ENCODE peak calls at places on chromosomes 5 and 9, in four cellular contexts. T, S, I and E are unnamed samples.

GRCh38 chr9:93305497-93306020 is 121.6 kb downstream of the WNK2 start:
- DNase-seq in I (no peak), T (no peak), S (no peak), E (no peak)

GRCh38 chr9:126055386-126055785 is 271.2 kb upstream of the MVB12B start:
- DNase-seq in T (no peak), S (peak), I (no peak), E (peak)

GRCh38 chr5:137148128-137148527 is 351.0 kb downstream of the SPOCK1 start:
- DNase-seq in T (no peak), S (no peak), I (no peak), E (no peak)

GRCh38 chr5:14445581-14446290 is 135.9 kb upstream of the OTULINL start:
- DNase-seq in T (no peak), I (no peak), S (no peak), E (no peak)

GRCh38 chr9:89455356-89455824 is 42.5 kb downstream of the SEMA4D start:
- DNase-seq in T (no peak), I (no peak), S (no peak), E (no peak)

GRCh38 chr9:131701789-131702337 is 38.0 kb downstream of the RAPGEF1 start:
- DNase-seq in I (no peak), S (no peak), T (no peak), E (no peak)

GRCh38 chr5:38796000-38796738 is 49.6 kb upstream of the OSMR start:
- DNase-seq in I (no peak), S (peak), T (no peak), E (no peak)

GRCh38 chr9:125990186-125990792 is 243.1 kb downstream of the PBX3 start:
- DNase-seq in S (no peak), T (no peak), I (no peak), E (no peak)

GRCh38 chr5:154179846-154180710 is 10.5 kb upstream of the GALNT10 start:
- DNase-seq in S (peak), T (no peak), I (no peak), E (no peak)

GRCh38 chr9:4590430-4591122 is 71.5 kb upstream of the PLPP6 start:
- DNase-seq in S (no peak), T (no peak), I (no peak), E (no peak)

GRCh38 chr5:149157330-149157729 is 16.0 kb downstream of the ABLIM3 start:
- DNase-seq in T (no peak), S (no peak), I (no peak), E (no peak)

GRCh38 chr5:67799732-67800234 is 415.8 kb upstream of the PIK3R1 start:
- DNase-seq in S (no peak), T (no peak), I (peak), E (peak)

GRCh38 chr9:105742088-105742487 is 47.7 kb downstream of the TMEM38B start:
- DNase-seq in I (no peak), T (no peak), S (no peak), E (no peak)

GRCh38 chr9:101269596-101270324 is 115.0 kb downstream of the BAAT start:
- DNase-seq in T (no peak), I (no peak), S (no peak), E (no peak)

GRCh38 chr9:103364753-103365152 is 369.6 kb downstream of the CYLC2 start:
- DNase-seq in I (no peak), T (no peak), S (peak), E (peak)

GRCh38 chr5:160054047-160054446 is 45.1 kb downstream of the TTC1 start:
- DNase-seq in I (no peak), S (peak), T (no peak), E (no peak)

GRCh38 chr9:33426843-33427293 is 20.5 kb downstream of the AQP3 start:
- DNase-seq in S (peak), I (no peak), T (no peak), E (no peak)

GRCh38 chr9:121182437-121182836 is 19.2 kb downstream of the RAB14 start:
- DNase-seq in I (no peak), T (no peak), S (no peak), E (no peak)

GRCh38 chr9:131050831-131051230 is 41.9 kb downstream of the LAMC3 start:
- DNase-seq in S (no peak), T (no peak), I (no peak), E (no peak)

GRCh38 chr9:28155067-28155466 is 581.8 kb upstream of the C9orf72 start:
- DNase-seq in I (no peak), T (no peak), S (no peak), E (no peak)

GRCh38 chr9:109941771-109942170 is 161.8 kb downstream of the PALM2AKAP2 start:
- DNase-seq in S (no peak), I (no peak), T (no peak), E (no peak)